ENCODE peak calls at places on chromosomes 7 and 10, in six cellular contexts. K is NCI-H460, L is left ventricle myocardium superior, U is transverse colon, G is B cell, V is erythroblast. Y is an unnamed sample.

GRCh38 chr10:17199351-17199804 is 2.1 kb downstream of the TRDMT1 start:
- DNase-seq in K (no peak), L (no peak), U (no peak), G (no peak), V (no peak), Y (peak; percentile 72)

GRCh38 chr7:73585196-73585595 is 6.8 kb upstream of the TBL2 start:
- DNase-seq in K (no peak), L (no peak), U (no peak), G (no peak), V (no peak), Y (no peak)

GRCh38 chr7:8762803-8763202 is 329.4 kb downstream of the NXPH1 start:
- DNase-seq in K (no peak), L (no peak), U (no peak), G (no peak), V (no peak), Y (no peak)

GRCh38 chr7:47888371-47889265 is 59.6 kb downstream of the PKD1L1 start:
- DNase-seq in K (no peak), L (no peak), U (no peak), G (no peak), V (no peak), Y (peak; percentile 19)

GRCh38 chr10:75016290-75016689 is 95.2 kb upstream of the SAMD8 start:
- DNase-seq in K (no peak), L (no peak), U (no peak), G (no peak), V (no peak), Y (no peak)

GRCh38 chr7:7851381-7851780 is 117.2 kb upstream of the GLCCI1 start:
- DNase-seq in K (no peak), L (no peak), U (no peak), G (no peak), V (no peak), Y (peak; percentile 6)

GRCh38 chr7:99679400-99680191 is at the start of gene CYP3A5:
- DNase-seq in K (no peak), L (no peak), U (peak; percentile 85), G (no peak), V (no peak), Y (peak; percentile 40)

GRCh38 chr7:16847381-16847860 is 34.4 kb downstream of the AGR3 start:
- DNase-seq in K (peak; percentile 49), L (no peak), U (peak; percentile 75), G (no peak), V (peak; percentile 4), Y (peak; percentile 13)